ENCODE peak calls at places on chromosomes 5 and 9, in six cellular contexts. One of them, this sample, is unnamed.

GRCh38 chr5:57317341-57317740 is 143.5 kb downstream of the GPBP1 start:
- DNase-seq in GM23248: no peak
- DNase-seq in sigmoid colon: no peak
- DNase-seq in cardiac muscle cell: peak
- DNase-seq in colonic mucosa: no peak
- DNase-seq in MM.1S: no peak
- DNase-seq in this sample: no peak

GRCh38 chr9:134981001-134981400 is 63.3 kb upstream of the FCN1 start:
- DNase-seq in sigmoid colon: peak
- DNase-seq in colonic mucosa: no peak
- DNase-seq in GM23248: no peak
- DNase-seq in cardiac muscle cell: no peak
- DNase-seq in MM.1S: no peak
- DNase-seq in this sample: no peak

GRCh38 chr5:107580902-107581823 is 89.6 kb downstream of the EFNA5 start:
- DNase-seq in colonic mucosa: no peak
- DNase-seq in cardiac muscle cell: peak
- DNase-seq in GM23248: peak
- DNase-seq in sigmoid colon: no peak
- DNase-seq in MM.1S: no peak
- DNase-seq in this sample: no peak

GRCh38 chr9:76369583-76369982 is 24.6 kb downstream of the RFK start:
- DNase-seq in MM.1S: no peak
- DNase-seq in GM23248: no peak
- DNase-seq in sigmoid colon: no peak
- DNase-seq in cardiac muscle cell: peak
- DNase-seq in colonic mucosa: peak
- DNase-seq in this sample: no peak

GRCh38 chr5:66757219-66757833 is 161.1 kb downstream of the MAST4 start:
- DNase-seq in colonic mucosa: no peak
- DNase-seq in GM23248: peak
- DNase-seq in sigmoid colon: no peak
- DNase-seq in cardiac muscle cell: peak
- DNase-seq in MM.1S: peak
- DNase-seq in this sample: no peak

GRCh38 chr9:76619645-76620044 is 144.6 kb upstream of the PCA3 start:
- DNase-seq in colonic mucosa: no peak
- DNase-seq in sigmoid colon: no peak
- DNase-seq in cardiac muscle cell: peak
- DNase-seq in MM.1S: no peak
- DNase-seq in GM23248: peak
- DNase-seq in this sample: no peak

GRCh38 chr9:65411336-65411735 is 126.3 kb upstream of the FOXD4L5 start:
- DNase-seq in cardiac muscle cell: no peak
- DNase-seq in colonic mucosa: no peak
- DNase-seq in sigmoid colon: no peak
- DNase-seq in GM23248: no peak
- DNase-seq in MM.1S: no peak
- DNase-seq in this sample: no peak

GRCh38 chr5:178426326-178427130 is 163.7 kb downstream of the COL23A1 start:
- DNase-seq in MM.1S: no peak
- DNase-seq in sigmoid colon: no peak
- DNase-seq in cardiac muscle cell: no peak
- DNase-seq in colonic mucosa: no peak
- DNase-seq in GM23248: no peak
- DNase-seq in this sample: no peak

GRCh38 chr9:3386753-3387152 is 139.0 kb downstream of the RFX3 start:
- DNase-seq in MM.1S: no peak
- DNase-seq in GM23248: no peak
- DNase-seq in cardiac muscle cell: peak
- DNase-seq in sigmoid colon: no peak
- DNase-seq in colonic mucosa: no peak
- DNase-seq in this sample: no peak

GRCh38 chr9:73916016-73916673 is 581.0 kb upstream of the RORB start:
- DNase-seq in GM23248: peak
- DNase-seq in colonic mucosa: no peak
- DNase-seq in MM.1S: no peak
- DNase-seq in cardiac muscle cell: peak
- DNase-seq in sigmoid colon: no peak
- DNase-seq in this sample: no peak

GRCh38 chr9:134488251-134488900 is 153.2 kb upstream of the COL5A1 start:
- DNase-seq in sigmoid colon: peak
- DNase-seq in MM.1S: no peak
- DNase-seq in colonic mucosa: no peak
- DNase-seq in cardiac muscle cell: no peak
- DNase-seq in GM23248: peak
- DNase-seq in this sample: no peak

GRCh38 chr5:2284678-2285077 is 402.0 kb upstream of the IRX4 start:
- DNase-seq in colonic mucosa: no peak
- DNase-seq in MM.1S: no peak
- DNase-seq in cardiac muscle cell: no peak
- DNase-seq in sigmoid colon: peak
- DNase-seq in GM23248: no peak
- DNase-seq in this sample: no peak

GRCh38 chr9:34376596-34377401 is at the start of gene MYORG:
- DNase-seq in MM.1S: peak
- DNase-seq in colonic mucosa: peak
- DNase-seq in cardiac muscle cell: peak
- DNase-seq in GM23248: peak
- DNase-seq in sigmoid colon: peak
- DNase-seq in this sample: peak

GRCh38 chr5:34524123-34524522 is 132.0 kb upstream of the RAI14 start:
- DNase-seq in colonic mucosa: no peak
- DNase-seq in cardiac muscle cell: peak
- DNase-seq in sigmoid colon: no peak
- DNase-seq in MM.1S: no peak
- DNase-seq in GM23248: peak
- DNase-seq in this sample: peak

GRCh38 chr9:134728801-134729495 is 87.3 kb downstream of the COL5A1 start:
- DNase-seq in MM.1S: no peak
- DNase-seq in GM23248: no peak
- DNase-seq in cardiac muscle cell: no peak
- DNase-seq in sigmoid colon: peak
- DNase-seq in colonic mucosa: no peak
- DNase-seq in this sample: no peak

GRCh38 chr9:128316421-128316820 is 5.8 kb downstream of the TRUB2 start:
- DNase-seq in cardiac muscle cell: no peak
- DNase-seq in GM23248: no peak
- DNase-seq in colonic mucosa: no peak
- DNase-seq in MM.1S: no peak
- DNase-seq in sigmoid colon: no peak
- DNase-seq in this sample: no peak

DNA sequence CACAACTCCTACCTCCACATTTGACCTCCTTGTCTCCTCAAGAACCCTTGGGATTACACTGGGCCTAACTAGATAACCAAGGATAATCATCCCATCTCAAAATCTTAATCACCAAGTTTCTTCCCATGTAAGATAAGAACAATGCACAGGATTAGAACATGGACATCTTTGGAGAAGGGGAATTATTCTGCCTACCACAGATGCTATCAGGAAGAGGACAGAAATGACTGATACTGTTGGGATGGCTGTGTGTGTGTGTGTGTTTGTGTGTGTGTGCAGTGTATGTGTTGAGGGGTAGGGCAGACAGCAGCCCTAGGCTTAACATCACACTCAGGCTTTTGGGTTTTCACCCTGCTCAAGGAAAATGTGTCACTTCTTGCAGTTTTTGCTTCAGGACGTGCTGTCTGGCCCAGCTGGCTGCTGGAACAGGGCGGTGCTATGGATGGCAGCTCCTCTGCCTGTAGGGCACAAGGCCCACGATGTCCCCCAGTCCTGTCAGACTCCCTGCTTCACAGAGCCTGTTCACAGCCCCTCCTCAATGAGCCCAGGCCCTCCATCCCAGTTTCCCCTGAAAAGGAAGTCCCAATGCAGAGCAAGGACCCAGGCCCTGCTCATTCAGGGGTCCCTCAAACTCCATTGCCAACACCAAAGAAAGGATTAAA is 7.7 kb downstream of the CA9 start:
- DNase-seq in cardiac muscle cell: peak
- DNase-seq in sigmoid colon: no peak
- DNase-seq in colonic mucosa: no peak
- DNase-seq in MM.1S: no peak
- DNase-seq in GM23248: peak
- DNase-seq in this sample: no peak
- H3K27ac ChIP-seq in cardiac muscle cell: peak
- H3K27ac ChIP-seq in sigmoid colon: peak
- H3K27ac ChIP-seq in colonic mucosa: no peak
- H3K27ac ChIP-seq in MM.1S: no peak
- H3K27ac ChIP-seq in GM23248: peak
- H3K27ac ChIP-seq in this sample: peak

GRCh38 chr5:97043511-97043910 is 98.9 kb downstream of the LIX1 start:
- DNase-seq in GM23248: no peak
- DNase-seq in sigmoid colon: no peak
- DNase-seq in colonic mucosa: no peak
- DNase-seq in cardiac muscle cell: no peak
- DNase-seq in MM.1S: no peak
- DNase-seq in this sample: no peak
- H3K27ac ChIP-seq in GM23248: no peak
- H3K27ac ChIP-seq in sigmoid colon: no peak
- H3K27ac ChIP-seq in colonic mucosa: no peak
- H3K27ac ChIP-seq in cardiac muscle cell: peak
- H3K27ac ChIP-seq in MM.1S: no peak
- H3K27ac ChIP-seq in this sample: no peak

GRCh38 chr5:126575644-126576043 is 19.4 kb downstream of the ALDH7A1 start:
- DNase-seq in MM.1S: no peak
- DNase-seq in cardiac muscle cell: no peak
- DNase-seq in colonic mucosa: no peak
- DNase-seq in GM23248: no peak
- DNase-seq in sigmoid colon: no peak
- DNase-seq in this sample: no peak

GRCh38 chr5:126577415-126577814 is 17.6 kb downstream of the ALDH7A1 start:
- DNase-seq in GM23248: no peak
- DNase-seq in colonic mucosa: no peak
- DNase-seq in MM.1S: no peak
- DNase-seq in cardiac muscle cell: no peak
- DNase-seq in sigmoid colon: no peak
- DNase-seq in this sample: no peak

GRCh38 chr5:126579716-126580115 is 15.3 kb downstream of the ALDH7A1 start:
- DNase-seq in GM23248: no peak
- DNase-seq in colonic mucosa: no peak
- DNase-seq in sigmoid colon: no peak
- DNase-seq in MM.1S: no peak
- DNase-seq in cardiac muscle cell: no peak
- DNase-seq in this sample: no peak

DNA sequence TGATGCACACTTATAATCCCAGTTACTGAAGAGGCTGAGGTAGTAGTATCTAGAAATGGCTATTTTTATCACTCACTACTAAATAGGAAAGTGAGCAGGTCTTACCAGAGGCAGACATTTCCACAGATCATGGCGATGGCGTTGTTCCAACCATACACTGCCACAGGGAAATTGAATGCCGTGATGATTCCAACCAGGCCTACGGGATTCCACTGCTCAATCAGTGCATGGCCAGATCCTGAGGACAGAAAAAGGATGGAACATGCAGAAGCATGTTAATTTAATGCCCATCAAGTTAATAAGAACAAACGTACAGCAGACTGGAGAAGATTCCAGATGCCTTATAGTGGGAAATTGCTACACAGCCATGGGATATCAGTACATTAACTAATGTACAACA is 18.0 kb downstream of the ALDH7A1 start:
- DNase-seq in GM23248: no peak
- DNase-seq in cardiac muscle cell: no peak
- DNase-seq in colonic mucosa: no peak
- DNase-seq in sigmoid colon: no peak
- DNase-seq in MM.1S: no peak
- DNase-seq in this sample: no peak
- H3K27ac ChIP-seq in GM23248: no peak
- H3K27ac ChIP-seq in cardiac muscle cell: no peak
- H3K27ac ChIP-seq in colonic mucosa: no peak
- H3K27ac ChIP-seq in sigmoid colon: no peak
- H3K27ac ChIP-seq in MM.1S: no peak
- H3K27ac ChIP-seq in this sample: no peak

DNA sequence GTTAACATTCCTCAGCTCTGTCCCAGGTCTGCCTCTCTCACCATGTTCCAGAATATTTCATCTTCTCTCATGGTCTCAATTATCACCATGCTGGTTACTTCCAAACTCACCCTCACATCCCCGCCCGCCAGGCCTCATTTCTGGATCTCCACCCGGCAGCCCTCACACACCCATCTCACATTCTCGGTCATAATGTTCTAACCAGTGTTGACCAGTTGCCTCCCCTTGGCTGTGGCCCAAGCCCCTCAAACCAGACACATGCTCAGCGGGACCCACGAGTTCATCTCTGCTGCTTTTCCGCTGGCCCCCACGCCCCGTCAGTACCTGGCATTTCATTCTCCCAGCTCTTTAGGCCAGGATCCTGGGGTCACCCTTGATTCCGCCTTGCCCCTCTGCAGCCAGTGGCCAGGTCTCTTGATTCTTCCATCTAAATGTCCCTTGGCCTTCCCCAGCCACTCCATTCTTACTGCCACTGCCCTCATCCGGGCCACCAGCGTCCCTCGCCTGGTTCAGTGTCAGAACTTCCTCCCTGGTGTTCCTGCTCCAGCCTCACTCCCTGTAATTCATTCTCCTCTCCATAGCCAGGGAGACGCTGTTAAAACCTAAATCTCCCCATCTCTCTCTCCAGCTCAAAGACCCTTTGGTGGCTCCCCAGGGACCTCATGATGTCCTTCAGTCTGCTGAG is 141.7 kb downstream of the MVB12B start:
- DNase-seq in cardiac muscle cell: no peak
- DNase-seq in GM23248: no peak
- DNase-seq in sigmoid colon: peak
- DNase-seq in colonic mucosa: no peak
- DNase-seq in MM.1S: no peak
- DNase-seq in this sample: no peak
- H3K27ac ChIP-seq in cardiac muscle cell: no peak
- H3K27ac ChIP-seq in GM23248: no peak
- H3K27ac ChIP-seq in sigmoid colon: no peak
- H3K27ac ChIP-seq in colonic mucosa: no peak
- H3K27ac ChIP-seq in MM.1S: no peak
- H3K27ac ChIP-seq in this sample: no peak

This sample was measured in thoracic aorta.